ENCODE peak calls at places on chromosomes 16 and 17, in seven cellular contexts. O is IMR-90; Z is uterus; F is CD4-positive, alpha-beta T cell; G is CD8-positive, alpha-beta T cell; E is tibial artery; L is AG04450. N is an unnamed sample.

GRCh38 chr17:74453665-74454196 is 12.7 kb upstream of the CD300A start:
- DNase-seq in L (no peak), F (peak), E (no peak), G (no peak), O (no peak), Z (no peak), N (peak)

GRCh38 chr16:53415504-53415903 is 18.8 kb upstream of the RBL2 start:
- DNase-seq in L (no peak), E (no peak), F (no peak), Z (no peak), G (no peak), O (no peak), N (peak)

GRCh38 chr17:2609091-2609490 is 15.6 kb downstream of the PAFAH1B1 start:
- DNase-seq in G (no peak), Z (no peak), O (no peak), F (no peak), L (no peak), E (no peak), N (no peak)

GRCh38 chr17:35432176-35433074 is at the start of gene SLFN12:
- DNase-seq in L (peak), G (peak), E (peak), O (peak), Z (peak), F (peak), N (peak)

GRCh38 chr16:84869464-84869863 is 49.7 kb downstream of the CRISPLD2 start:
- DNase-seq in G (no peak), F (no peak), L (no peak), O (no peak), E (no peak), Z (no peak), N (no peak)

GRCh38 chr16:56877783-56878182 is 12.8 kb downstream of the SLC12A3 start:
- DNase-seq in F (no peak), O (no peak), Z (no peak), G (no peak), E (no peak), L (no peak), N (no peak)

GRCh38 chr17:81908793-81909192 is 2.4 kb downstream of the PCYT2 start:
- DNase-seq in G (no peak), Z (no peak), O (no peak), L (no peak), F (no peak), E (no peak), N (no peak)

GRCh38 chr17:60745544-60745943 is 67.9 kb downstream of the BCAS3 start:
- DNase-seq in Z (no peak), F (no peak), L (no peak), G (no peak), E (no peak), O (no peak), N (no peak)

GRCh38 chr16:14112539-14112856 is 41.4 kb downstream of the MRTFB start:
- DNase-seq in E (no peak), O (no peak), Z (no peak), F (no peak), G (no peak), L (no peak), N (no peak)

GRCh38 chr16:1002399-1003161 is 21.0 kb downstream of the SOX8 start:
- DNase-seq in E (no peak), G (peak), O (peak), L (peak), Z (peak), F (peak), N (no peak)

GRCh38 chr16:55499281-55499680 is 9.6 kb upstream of the LPCAT2 start:
- DNase-seq in F (no peak), L (no peak), E (no peak), G (no peak), O (no peak), Z (no peak), N (no peak)

GRCh38 chr16:15782573-15783365 is 74.1 kb downstream of the MYH11 start:
- DNase-seq in E (no peak), Z (no peak), O (peak), G (no peak), F (no peak), L (no peak), N (no peak)

DNA sequence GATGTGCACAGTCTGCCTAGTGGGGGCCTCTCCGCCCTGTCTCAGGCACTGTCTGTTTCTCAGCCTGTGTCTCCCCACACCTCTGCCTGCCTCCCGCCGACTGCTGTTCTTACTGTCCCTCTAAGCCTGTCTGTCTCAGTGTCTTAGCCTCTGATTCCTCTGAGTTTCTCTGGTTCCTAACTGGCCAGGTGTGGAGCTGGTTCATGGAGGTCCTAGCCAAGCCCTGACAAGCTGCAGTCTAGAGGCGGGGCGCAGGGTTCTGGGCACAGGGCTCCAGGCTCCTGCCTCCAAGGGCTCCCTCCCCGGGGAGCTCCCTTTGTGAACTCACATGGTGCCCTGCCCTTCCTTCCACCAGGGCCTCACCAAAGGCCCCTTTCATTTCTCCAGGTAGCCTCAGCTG is 19.4 kb downstream of the C17orf100 start:
- DNase-seq in F (no peak), Z (no peak), O (no peak), E (no peak), L (no peak), G (no peak), N (no peak)
- TF ChIP-seq CTCF in F (no peak), Z (no peak), O (no peak), E (no peak), L (no peak), G (no peak), N (no peak)

GRCh38 chr17:30369995-30370394 is 8.7 kb upstream of the CPD start:
- DNase-seq in O (peak), L (no peak), E (no peak), Z (no peak), G (no peak), F (no peak), N (no peak)
- H3K27ac ChIP-seq in O (no peak), L (no peak), E (no peak), Z (no peak), G (no peak), F (no peak), N (no peak)

DNA sequence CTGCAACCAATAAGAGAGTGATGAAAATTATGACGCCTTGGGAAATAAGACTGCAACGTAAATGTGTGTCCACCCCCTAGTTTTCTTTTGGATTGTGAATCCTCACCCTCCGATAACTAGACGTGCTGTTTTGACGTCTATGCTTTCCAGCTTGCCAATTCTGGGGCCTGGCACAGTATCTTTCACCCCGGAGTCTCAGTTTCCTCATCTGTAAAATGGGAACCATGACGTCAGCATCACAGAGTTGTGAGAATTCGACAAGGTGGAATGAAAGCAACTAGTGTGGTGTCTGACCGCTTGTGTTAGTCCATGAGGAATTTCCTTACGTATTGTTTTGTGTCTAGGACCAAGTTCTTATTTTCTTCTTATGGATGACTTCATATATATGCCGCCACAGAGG is 37.7 kb downstream of the WWOX start:
- DNase-seq in Z (no peak), G (no peak), F (no peak), O (no peak), L (no peak), E (no peak), N (no peak)
- TF ChIP-seq CTCF in Z (no peak), G (no peak), F (no peak), O (no peak), L (no peak), E (no peak), N (no peak)

GRCh38 chr16:78126662-78127061 is 27.2 kb downstream of the WWOX start:
- DNase-seq in O (no peak), L (no peak), F (no peak), Z (no peak), G (no peak), E (no peak), N (no peak)
- H3K27ac ChIP-seq in O (peak), L (no peak), F (no peak), Z (peak), G (no peak), E (no peak), N (no peak)